ENCODE peak calls at places on chromosome 1, in seven cellular contexts. E is GM23248; B is CD4-positive, alpha-beta memory T cell; X is PC-9; J is effector memory CD4-positive, alpha-beta T cell; U is heart left ventricle; R is ovary. Q is an unnamed sample. For H3K4me1, the result is how much of the 10 kb centered on the place peaks cover.

GRCh38 chr1:67618285-67619018 is 66.5 kb upstream of the GADD45A start:
- DNase-seq in E (peak), B (no peak), X (no peak), J (no peak), U (peak), R (peak), Q (peak)

GRCh38 chr1:197917813-197918646 is 858 bp downstream of the LHX9 start:
- DNase-seq in E (peak), B (peak), X (no peak), J (no peak), U (no peak), R (peak), Q (no peak)

GRCh38 chr1:108758782-108759181 is 12.3 kb downstream of the STXBP3 start:
- DNase-seq in E (no peak), B (no peak), X (no peak), J (no peak), U (no peak), R (no peak), Q (no peak)

GRCh38 chr1:151790940-151791651 is 796 bp upstream of the TDRKH start:
- DNase-seq in E (peak), B (no peak), X (peak), J (no peak), U (no peak), R (no peak), Q (no peak)

GRCh38 chr1:92230736-92231135 is 13.0 kb downstream of the C1orf146 start:
- DNase-seq in E (no peak), B (no peak), X (no peak), J (no peak), U (no peak), R (no peak), Q (no peak)

GRCh38 chr1:48761411-48761810 is 15.3 kb downstream of the BEND5 start:
- DNase-seq in E (peak), B (no peak), X (no peak), J (no peak), U (no peak), R (no peak), Q (no peak)

GRCh38 chr1:224498574-224499170 is 64.1 kb upstream of the WDR26 start:
- DNase-seq in E (peak), B (no peak), X (peak), J (no peak), U (no peak), R (peak), Q (no peak)

GRCh38 chr1:229862017-229862774 is 204.8 kb upstream of the GALNT2 start:
- DNase-seq in E (no peak), B (no peak), X (no peak), J (no peak), U (no peak), R (peak), Q (no peak)

GRCh38 chr1:206672011-206672688 is 12.6 kb upstream of the MAPKAPK2 start:
- DNase-seq in E (no peak), B (no peak), X (no peak), J (no peak), U (no peak), R (no peak), Q (no peak)

GRCh38 chr1:38038836-38039235 is 7.8 kb downstream of the POU3F1 start:
- DNase-seq in E (peak), B (no peak), X (no peak), J (no peak), U (no peak), R (no peak), Q (no peak)

GRCh38 chr1:74717626-74718025 is 15.2 kb downstream of the CRYZ start:
- DNase-seq in E (no peak), B (no peak), X (no peak), J (no peak), U (no peak), R (no peak), Q (no peak)

GRCh38 chr1:177077734-177078489 is 86.6 kb downstream of the ASTN1 start:
- DNase-seq in E (peak), B (no peak), X (no peak), J (no peak), U (no peak), R (no peak), Q (no peak)

GRCh38 chr1:71053146-71053545 is 5.5 kb upstream of the PTGER3 start:
- DNase-seq in E (no peak), B (no peak), X (no peak), J (no peak), U (no peak), R (no peak), Q (no peak)

GRCh38 chr1:225724251-225724650 is 53.4 kb upstream of the SRP9 start:
- DNase-seq in E (no peak), B (no peak), X (no peak), J (no peak), U (no peak), R (no peak), Q (no peak)

GRCh38 chr1:37858931-37859506 is 373 bp downstream of the MTF1 start:
- DNase-seq in E (peak), B (no peak), X (no peak), J (no peak), U (no peak), R (no peak), Q (no peak)

GRCh38 chr1:112391603-112391940 is 4.4 kb upstream of the CTTNBP2NL start:
- DNase-seq in E (no peak), B (no peak), X (no peak), J (no peak), U (no peak), R (peak), Q (no peak)

GRCh38 chr1:155873860-155874259 is 14.5 kb downstream of the SYT11 start:
- DNase-seq in E (peak), B (no peak), X (no peak), J (no peak), U (no peak), R (no peak), Q (no peak)

GRCh38 chr1:92480813-92481597 is 5.7 kb downstream of the GFI1 start:
- DNase-seq in E (peak), B (no peak), X (no peak), J (no peak), U (no peak), R (no peak), Q (no peak)

GRCh38 chr1:38076038-38076437 is 29.4 kb upstream of the POU3F1 start:
- DNase-seq in E (peak), B (no peak), X (peak), J (no peak), U (no peak), R (no peak), Q (no peak)

GRCh38 chr1:83850849-83851248 is 148.1 kb downstream of the TTLL7 start:
- DNase-seq in E (no peak), B (no peak), X (no peak), J (no peak), U (no peak), R (no peak), Q (no peak)

GRCh38 chr1:31423418-31423947 is 10.5 kb downstream of the SERINC2 start:
- DNase-seq in E (no peak), B (no peak), X (no peak), J (no peak), U (no peak), R (no peak), Q (no peak)

GRCh38 chr1:151905070-151905442 is 4.3 kb downstream of the THEM4 start:
- DNase-seq in E (no peak), B (peak), X (no peak), J (peak), U (no peak), R (no peak), Q (no peak)

GRCh38 chr1:910881-911721 is 12.6 kb upstream of the SAMD11 start:
- DNase-seq in E (peak), B (no peak), X (peak), J (no peak), U (no peak), R (peak), Q (no peak)

GRCh38 chr1:210586785-210587184 is 258.1 kb downstream of the HHAT start:
- DNase-seq in E (no peak), B (no peak), X (no peak), J (no peak), U (no peak), R (no peak), Q (no peak)

GRCh38 chr1:32042330-32042729 is 28.7 kb downstream of the KHDRBS1 start:
- DNase-seq in E (no peak), B (no peak), X (no peak), J (no peak), U (no peak), R (no peak), Q (no peak)

GRCh38 chr1:19081218-19081893 is 124.9 kb upstream of the IFFO2 start:
- DNase-seq in E (peak), B (no peak), X (peak), J (no peak), U (peak), R (no peak), Q (peak)

GRCh38 chr1:193448682-193449461 is 262.5 kb upstream of the B3GALT2 start:
- DNase-seq in E (no peak), B (peak), X (no peak), J (peak), U (no peak), R (no peak), Q (no peak)

GRCh38 chr1:234550341-234551031 is 59.5 kb downstream of the IRF2BP2 start:
- DNase-seq in E (no peak), B (no peak), X (no peak), J (no peak), U (no peak), R (no peak), Q (no peak)

GRCh38 chr1:34787461-34788420 is 5.1 kb upstream of the GJA4 start:
- DNase-seq in E (peak), B (no peak), X (peak), J (no peak), U (peak), R (no peak), Q (no peak)

GRCh38 chr1:210412240-210412639 is 83.5 kb downstream of the HHAT start:
- DNase-seq in E (no peak), B (no peak), X (no peak), J (no peak), U (no peak), R (no peak), Q (no peak)

GRCh38 chr1:87333692-87334347 is 5.1 kb downstream of the LMO4 start:
- DNase-seq in E (peak), B (peak), X (no peak), J (no peak), U (no peak), R (no peak), Q (no peak)

GRCh38 chr1:3680488-3681230 is 28.3 kb downstream of the TP73 start:
- DNase-seq in E (no peak), B (no peak), X (no peak), J (no peak), U (no peak), R (no peak), Q (no peak)

DNA sequence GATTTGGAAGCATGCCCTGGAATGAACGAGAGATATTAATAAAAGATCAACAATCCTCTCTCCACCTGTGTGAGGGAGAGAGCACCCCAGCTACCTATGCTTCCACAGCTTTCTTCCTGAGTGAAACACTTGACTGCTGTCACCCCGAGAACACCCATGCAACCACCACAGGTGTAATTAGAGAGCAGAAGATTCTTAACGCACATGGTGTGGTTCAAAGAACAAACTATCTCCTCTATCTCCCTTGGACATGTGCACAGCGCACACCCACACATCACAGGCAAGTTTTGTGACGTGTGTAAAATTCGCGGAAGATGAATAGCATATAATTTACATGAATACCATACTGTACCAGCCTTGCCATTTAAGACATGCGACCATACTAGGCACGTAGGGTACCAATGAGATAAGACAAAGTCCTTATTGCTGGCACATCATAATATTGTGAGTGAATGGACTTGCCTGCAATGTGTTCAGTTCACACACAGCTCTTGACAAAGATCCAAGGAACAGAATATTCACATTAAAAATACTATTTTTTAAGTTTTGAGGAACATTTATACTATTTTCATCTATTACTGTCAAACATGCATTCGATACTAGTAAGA is 11.6 kb downstream of the ERRFI1 start:
- DNase-seq in E (no peak), B (no peak), X (no peak), J (no peak), U (no peak), R (no peak), Q (no peak)
- H3K4me1 ChIP-seq in E (half or more), B (under half), X (half or more), J (under half), U (under half), R (under half), Q (under half)

DNA sequence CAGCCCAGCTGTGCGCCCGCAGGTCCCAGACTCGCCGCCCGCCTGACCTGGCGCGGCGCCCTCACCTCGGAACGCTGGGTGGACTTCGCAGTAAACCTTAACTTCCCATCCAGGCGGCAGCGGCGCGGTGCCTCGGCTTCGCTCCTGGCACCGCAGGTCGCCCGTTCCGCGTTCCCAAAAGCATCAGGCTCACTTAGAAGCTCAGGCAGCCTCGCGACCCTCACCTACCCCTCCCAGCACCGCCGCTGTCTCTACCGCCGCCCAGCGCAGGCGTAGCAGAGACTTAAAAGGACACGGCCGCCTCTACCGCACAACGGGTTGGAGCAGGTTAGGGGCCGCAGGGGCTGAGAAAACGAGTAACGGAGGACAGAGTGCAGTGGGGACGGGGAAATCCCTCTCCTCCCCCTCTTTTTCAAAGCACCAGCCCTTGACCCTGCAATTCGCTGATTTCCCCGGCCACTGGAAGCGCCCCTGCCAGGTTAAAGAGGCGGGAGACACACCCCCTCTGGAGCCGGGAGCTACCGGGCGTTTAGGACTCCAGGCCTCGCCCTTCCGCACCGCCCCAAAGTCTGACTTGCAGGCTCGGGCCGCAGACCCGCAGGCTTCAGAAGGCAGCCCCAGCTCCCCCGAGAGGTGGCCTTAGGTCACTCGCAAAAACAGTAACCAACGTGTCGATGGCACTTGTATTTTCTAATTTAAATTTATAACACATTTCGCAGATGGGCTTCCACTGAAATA is 328.5 kb downstream of the FAM72C start:
- DNase-seq in E (no peak), B (no peak), X (no peak), J (no peak), U (no peak), R (no peak), Q (no peak)
- H3K4me3 ChIP-seq in E (no peak), B (no peak), X (no peak), J (no peak), U (peak), R (no peak), Q (no peak)

GRCh38 chr1:227729881-227730629 is 5.0 kb downstream of the JMJD4 start:
- DNase-seq in E (peak), B (peak), X (peak), J (no peak), U (no peak), R (peak), Q (no peak)

GRCh38 chr1:227732586-227733308 is 2.4 kb downstream of the JMJD4 start:
- DNase-seq in E (no peak), B (no peak), X (no peak), J (no peak), U (no peak), R (no peak), Q (no peak)

GRCh38 chr1:227730630-227731151 is 4.4 kb downstream of the JMJD4 start:
- DNase-seq in E (no peak), B (no peak), X (no peak), J (no peak), U (no peak), R (peak), Q (no peak)

GRCh38 chr1:227731696-227732585 is 3.2 kb downstream of the JMJD4 start:
- DNase-seq in E (no peak), B (no peak), X (no peak), J (no peak), U (no peak), R (no peak), Q (no peak)

DNA sequence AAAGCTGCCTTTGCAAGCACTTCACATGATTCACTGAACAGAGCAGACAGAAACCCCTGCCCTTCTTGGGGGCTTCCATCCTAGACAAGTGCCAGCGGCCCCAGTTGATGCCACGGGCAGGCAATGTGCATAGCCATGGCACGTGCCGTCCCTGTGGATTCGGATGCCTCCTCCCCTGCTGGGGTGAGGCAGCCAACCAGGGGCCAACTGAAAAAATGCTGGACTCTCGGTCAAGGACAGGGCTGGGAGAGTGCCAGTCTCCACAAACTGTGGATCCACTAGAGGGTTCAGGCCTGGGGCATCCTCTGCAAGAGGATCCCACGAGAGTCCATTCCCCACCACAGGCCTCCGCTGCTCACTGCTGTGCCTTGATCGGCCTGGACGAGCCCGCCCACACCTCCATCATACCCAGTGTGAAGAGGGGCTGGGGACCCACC is 3.8 kb downstream of the JMJD4 start:
- DNase-seq in E (no peak), B (no peak), X (no peak), J (no peak), U (no peak), R (peak), Q (no peak)
- H3K27ac ChIP-seq in E (no peak), B (no peak), X (no peak), J (no peak), U (no peak), R (peak), Q (no peak)

DNA sequence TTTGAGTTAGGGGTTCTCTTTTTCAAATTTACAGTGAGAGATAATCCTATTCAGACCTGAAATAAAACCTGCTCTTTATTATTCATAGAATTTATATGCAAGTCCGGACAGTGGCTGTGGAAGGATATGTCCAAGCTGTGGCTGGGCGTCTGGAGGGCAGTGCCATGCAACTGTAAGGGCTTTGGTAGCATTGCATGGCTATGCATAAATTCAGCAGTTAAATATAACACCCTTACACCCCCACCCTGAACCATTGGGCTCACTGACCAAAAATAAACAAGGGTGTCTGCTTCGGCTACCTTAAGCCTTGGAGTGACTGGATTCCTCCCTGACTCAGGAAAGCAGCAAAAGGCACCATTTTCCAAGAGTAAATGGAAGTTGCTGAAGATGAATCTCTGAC is 5.4 kb downstream of the CHTOP start:
- DNase-seq in E (no peak), B (no peak), X (no peak), J (no peak), U (no peak), R (peak), Q (no peak)
- H3K4me1 ChIP-seq in E (under half), B (half or more), X (under half), J (under half), U (under half), R (under half), Q (under half)

DNA sequence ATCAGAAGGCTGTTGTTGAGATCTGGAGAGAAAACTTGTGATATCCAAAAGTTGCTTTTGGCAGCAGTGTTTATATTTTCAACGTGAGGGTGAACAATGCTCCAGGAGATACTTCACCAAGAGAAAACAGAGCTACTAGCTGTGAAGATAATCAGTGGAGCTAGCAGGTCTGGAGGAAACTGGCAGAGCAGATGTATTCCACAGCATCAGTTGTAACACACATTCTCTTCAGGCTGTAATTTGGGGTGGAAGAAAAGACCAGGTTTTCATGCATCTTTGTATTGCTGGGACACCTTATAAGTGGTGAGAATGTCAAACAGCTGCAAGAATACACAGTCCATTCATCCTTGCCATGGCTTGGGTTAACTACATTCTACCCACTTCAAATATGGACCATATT is 22.0 kb downstream of the AHCYL1 start:
- DNase-seq in E (no peak), B (no peak), X (no peak), J (no peak), U (no peak), R (no peak), Q (no peak)
- H3K4me3 ChIP-seq in E (peak), B (no peak), X (peak), J (no peak), U (no peak), R (no peak), Q (no peak)

DNA sequence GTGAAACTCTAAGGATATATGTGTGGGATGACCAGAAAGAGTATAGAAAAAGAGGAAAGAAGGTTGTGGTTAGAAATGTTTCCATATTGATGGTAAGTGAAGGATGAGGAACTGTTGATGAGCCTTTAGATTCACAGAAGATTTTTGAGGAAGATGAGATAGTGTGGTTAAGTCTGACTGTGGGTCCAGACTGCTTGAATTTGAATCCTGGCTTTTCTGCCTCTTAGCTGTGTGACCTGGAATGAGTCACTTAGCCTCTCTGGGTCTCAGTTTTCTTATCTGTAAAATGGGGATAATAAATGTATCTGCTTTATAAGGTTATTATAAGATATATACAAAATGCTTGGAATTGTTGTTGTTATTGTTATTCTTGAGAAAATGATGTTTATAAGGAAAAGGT is 27.6 kb downstream of the RGL1 start:
- DNase-seq in E (no peak), B (no peak), X (no peak), J (no peak), U (no peak), R (no peak), Q (no peak)
- H3K27ac ChIP-seq in E (no peak), B (no peak), X (no peak), J (no peak), U (no peak), R (no peak), Q (no peak)